ENCODE peak calls at places on chromosomes 1 and 21, in nine cellular contexts. D is lung microvascular endothelial cell; Y is T-helper 9 cell; N is left ventricle myocardium superior; S is activated naive CD4-positive, alpha-beta T cell; V is NCI-H1417 treated with DMSO at 0.1 percent for 48 hours; M is RPMI7951; X is anterior cingulate cortex; Q is NAMALWA. C is an unnamed sample.

GRCh38 chr1:174982971-174983689 is 16.6 kb upstream of the CACYBP start:
- DNase-seq in D (peak), Y (peak), N (no peak), S (no peak), V (no peak), M (peak), X (no peak), Q (peak), C (no peak)

GRCh38 chr1:112790920-112791722 is 76.0 kb upstream of the PPM1J start:
- DNase-seq in D (peak), Y (no peak), N (no peak), S (no peak), V (no peak), M (no peak), X (no peak), Q (no peak), C (no peak)

GRCh38 chr1:107830546-107830945 is 134.4 kb downstream of the VAV3 start:
- DNase-seq in D (no peak), Y (no peak), N (no peak), S (no peak), V (no peak), M (no peak), X (no peak), Q (no peak), C (no peak)

GRCh38 chr1:106995970-106996369 is 60.5 kb upstream of the PRMT6 start:
- DNase-seq in D (no peak), Y (no peak), N (no peak), S (no peak), V (no peak), M (no peak), X (no peak), Q (no peak), C (no peak)

GRCh38 chr1:3923378-3924185 is 23.5 kb upstream of the C1orf174 start:
- DNase-seq in D (no peak), Y (no peak), N (no peak), S (no peak), V (no peak), M (no peak), X (no peak), Q (no peak), C (no peak)

GRCh38 chr1:231318015-231318355 is 19.7 kb downstream of the EXOC8 start:
- DNase-seq in D (no peak), Y (no peak), N (no peak), S (no peak), V (no peak), M (no peak), X (no peak), Q (no peak), C (no peak)

GRCh38 chr1:224528900-224529299 is 87.2 kb upstream of the CNIH3 start:
- DNase-seq in D (peak), Y (no peak), N (no peak), S (no peak), V (no peak), M (peak), X (no peak), Q (no peak), C (no peak)

GRCh38 chr1:153699116-153699515 is 20.6 kb downstream of the NPR1 start:
- DNase-seq in D (peak), Y (no peak), N (no peak), S (no peak), V (no peak), M (peak), X (no peak), Q (no peak), C (no peak)

GRCh38 chr21:42019101-42019605 is 9.0 kb upstream of the ZBTB21 start:
- DNase-seq in D (no peak), Y (no peak), N (no peak), S (no peak), V (no peak), M (no peak), X (no peak), Q (no peak), C (no peak)

GRCh38 chr1:12135612-12136011 is 31.2 kb upstream of the TNFRSF1B start:
- DNase-seq in D (no peak), Y (no peak), N (peak), S (no peak), V (no peak), M (peak), X (no peak), Q (no peak), C (no peak)

GRCh38 chr1:62070384-62071011 is 124.2 kb upstream of the L1TD1 start:
- DNase-seq in D (peak), Y (no peak), N (no peak), S (no peak), V (no peak), M (no peak), X (no peak), Q (peak), C (no peak)

GRCh38 chr1:3663999-3664699 is 11.8 kb downstream of the TP73 start:
- DNase-seq in D (no peak), Y (no peak), N (no peak), S (no peak), V (peak), M (no peak), X (no peak), Q (peak), C (no peak)

GRCh38 chr1:153801786-153802697 is 26.8 kb downstream of the SLC27A3 start:
- DNase-seq in D (no peak), Y (no peak), N (no peak), S (no peak), V (no peak), M (no peak), X (no peak), Q (no peak), C (no peak)

GRCh38 chr1:22447581-22448215 is 4.0 kb upstream of the ZBTB40 start:
- DNase-seq in D (peak), Y (no peak), N (no peak), S (no peak), V (no peak), M (peak), X (no peak), Q (no peak), C (no peak)

GRCh38 chr1:116558140-116558549 is 12.7 kb downstream of the CD58 start:
- DNase-seq in D (no peak), Y (no peak), N (no peak), S (no peak), V (no peak), M (no peak), X (no peak), Q (no peak), C (no peak)

GRCh38 chr1:30919025-30919881 is 10.7 kb upstream of the SDC3 start:
- DNase-seq in D (peak), Y (no peak), N (no peak), S (no peak), V (no peak), M (peak), X (no peak), Q (peak), C (no peak)

GRCh38 chr1:216731562-216731961 is 8.3 kb upstream of the ESRRG start:
- DNase-seq in D (no peak), Y (no peak), N (no peak), S (no peak), V (no peak), M (no peak), X (no peak), Q (no peak), C (no peak)

GRCh38 chr1:204445860-204446412 is 34.3 kb upstream of the PPP1R15B start:
- DNase-seq in D (peak), Y (peak), N (peak), S (peak), V (no peak), M (peak), X (peak), Q (peak), C (no peak)

GRCh38 chr1:8217011-8217711 is 100.8 kb upstream of the SLC45A1 start:
- DNase-seq in D (peak), Y (no peak), N (peak), S (no peak), V (no peak), M (peak), X (no peak), Q (no peak), C (no peak)

GRCh38 chr1:78765489-78765888 is 115.9 kb downstream of the IFI44 start:
- DNase-seq in D (no peak), Y (no peak), N (no peak), S (no peak), V (no peak), M (no peak), X (no peak), Q (no peak), C (no peak)

GRCh38 chr1:196933531-196934189 is 9.9 kb upstream of the CFHR2 start:
- DNase-seq in D (no peak), Y (no peak), N (no peak), S (no peak), V (no peak), M (peak), X (no peak), Q (no peak), C (no peak)

GRCh38 chr1:8097077-8097799 is 71.1 kb upstream of the ERRFI1 start:
- DNase-seq in D (peak), Y (no peak), N (no peak), S (no peak), V (peak), M (peak), X (no peak), Q (peak), C (no peak)

GRCh38 chr1:94579876-94580294 is 38.3 kb upstream of the F3 start:
- DNase-seq in D (peak), Y (no peak), N (no peak), S (no peak), V (no peak), M (peak), X (no peak), Q (no peak), C (no peak)

GRCh38 chr1:83905315-83905907 is 93.5 kb downstream of the TTLL7 start:
- DNase-seq in D (peak), Y (no peak), N (no peak), S (no peak), V (no peak), M (peak), X (no peak), Q (peak), C (no peak)